ENCODE peak calls at places on chromosomes 13 and 19, in seven cellular contexts. M is Right ventricle myocardium superior; J is colonic mucosa; R is EL; Y is amygdala; C is stimulated activated CD4-positive, alpha-beta T cell treated with anti-CD3 and anti-CD28 coated beads, Interleukin-15, amount 100 ng/mL, for 48 hours; G is sigmoid colon. I is an unnamed sample.

GRCh38 chr13:65808061-65808460 is 1422.1 kb downstream of the PCDH9 start:
- DNase-seq in J (no peak), G (no peak), C (no peak), R (peak), M (no peak), Y (no peak), I (no peak)

GRCh38 chr19:6087074-6087506 is 23.2 kb downstream of the RFX2 start:
- DNase-seq in M (no peak), J (peak), G (no peak), R (no peak), Y (no peak), C (no peak), I (no peak)

GRCh38 chr13:51346397-51346796 is 6.9 kb downstream of the SERPINE3 start:
- DNase-seq in J (no peak), G (no peak), M (no peak), R (no peak), Y (no peak), C (no peak), I (no peak)

GRCh38 chr13:69565334-69565733 is 542.3 kb upstream of the ATXN8OS start:
- DNase-seq in Y (no peak), R (no peak), G (no peak), M (no peak), C (no peak), J (peak), I (no peak)

GRCh38 chr13:31310356-31310755 is 110.6 kb downstream of the B3GLCT start:
- DNase-seq in Y (no peak), J (no peak), R (no peak), G (no peak), M (no peak), C (no peak), I (no peak)

GRCh38 chr13:113769106-113769505 is 10.1 kb downstream of the TMEM255B start:
- DNase-seq in J (no peak), M (no peak), R (no peak), C (no peak), G (peak), Y (no peak), I (peak)

GRCh38 chr19:14039181-14039580 is 7.6 kb downstream of the IL27RA start:
- DNase-seq in C (no peak), G (no peak), J (no peak), R (no peak), M (no peak), Y (no peak), I (no peak)

GRCh38 chr13:91381371-91381770 is 17.1 kb upstream of the GPC5 start:
- DNase-seq in M (no peak), G (no peak), Y (no peak), C (no peak), J (no peak), R (no peak), I (no peak)

GRCh38 chr13:59823495-59823894 is 340.2 kb downstream of the DIAPH3 start:
- DNase-seq in J (no peak), M (no peak), G (no peak), Y (no peak), C (no peak), R (peak), I (no peak)

GRCh38 chr13:93819331-93819730 is 592.7 kb downstream of the GPC6 start:
- DNase-seq in J (no peak), Y (no peak), C (no peak), M (no peak), G (no peak), R (no peak), I (no peak)

GRCh38 chr19:37333457-37333856 is 37.4 kb upstream of the ZNF527 start:
- DNase-seq in J (no peak), R (peak), G (no peak), M (no peak), Y (no peak), C (no peak), I (no peak)

GRCh38 chr13:43663474-43664090 is 123.2 kb downstream of the ENOX1 start:
- DNase-seq in J (no peak), G (no peak), R (peak), M (no peak), C (no peak), Y (no peak), I (no peak)

GRCh38 chr13:39635564-39635963 is 19.9 kb upstream of the COG6 start:
- DNase-seq in C (no peak), R (no peak), Y (no peak), J (no peak), M (no peak), G (no peak), I (no peak)

GRCh38 chr19:47421844-47422395 is 2.6 kb upstream of the MEIS3 start:
- DNase-seq in M (no peak), Y (no peak), J (no peak), C (no peak), R (peak), G (no peak), I (no peak)

GRCh38 chr13:35840991-35841604 is 290.1 kb downstream of the DCLK1 start:
- DNase-seq in J (no peak), Y (no peak), C (no peak), G (no peak), R (no peak), M (no peak), I (no peak)

GRCh38 chr13:35961002-35961401 is 170.2 kb downstream of the DCLK1 start:
- DNase-seq in M (no peak), G (no peak), J (no peak), C (no peak), R (peak), Y (no peak), I (no peak)

GRCh38 chr13:41246969-41247750 is 16.2 kb downstream of the MTRF1 start:
- DNase-seq in Y (no peak), C (no peak), G (no peak), M (no peak), R (no peak), J (no peak), I (no peak)

GRCh38 chr19:4077800-4078683 is 11.3 kb upstream of the ZBTB7A start:
- DNase-seq in R (peak), J (peak), M (peak), G (peak), C (peak), Y (no peak), I (peak)